ENCODE peak calls at places on chromosomes 2 and 18, in nine cellular contexts. L is neural progenitor cell; I is spleen; G is left ventricle myocardium inferior; S is cardiac muscle cell; F is Caco-2; Q is fibroblast of lung; V is CD8-positive, alpha-beta memory T cell; P is GM12878. B is an unnamed sample. For H3K4me1, the result is how much of the 10 kb centered on the place peaks cover.

GRCh38 chr2:210072922-210073509 is 70.6 kb downstream of the RPE start:
- DNase-seq in P (no peak), L (peak), V (no peak), I (no peak), G (no peak), Q (peak), S (peak), F (peak), B (peak)

GRCh38 chr2:33443272-33443829 is 33.1 kb upstream of the RASGRP3 start:
- DNase-seq in L (no peak), I (no peak), S (no peak), V (no peak), P (no peak), G (no peak), Q (peak), F (no peak), B (no peak)

GRCh38 chr2:119293900-119294299 is 70.3 kb downstream of the STEAP3 start:
- DNase-seq in F (no peak), S (no peak), G (no peak), I (no peak), Q (no peak), P (no peak), L (no peak), V (no peak), B (no peak)

GRCh38 chr2:99425022-99425421 is 64.8 kb downstream of the REV1 start:
- DNase-seq in P (no peak), S (no peak), L (no peak), F (no peak), I (no peak), Q (peak), G (no peak), V (no peak), B (no peak)

GRCh38 chr2:234257859-234258561 is 207.5 kb downstream of the SPP2 start:
- DNase-seq in V (no peak), F (peak), Q (peak), G (no peak), S (peak), P (no peak), I (peak), L (peak), B (peak)

GRCh38 chr2:227297052-227297451 is 28.0 kb upstream of the MFF start:
- DNase-seq in G (no peak), F (no peak), P (no peak), V (no peak), I (no peak), S (no peak), L (no peak), Q (peak), B (no peak)

GRCh38 chr2:54585136-54585535 is 129.0 kb downstream of the SPTBN1 start:
- DNase-seq in F (no peak), G (no peak), V (no peak), I (no peak), Q (no peak), P (no peak), S (no peak), L (no peak), B (peak)

GRCh38 chr2:11236335-11236734 is 81.1 kb downstream of the SLC66A3 start:
- DNase-seq in F (no peak), S (no peak), G (no peak), Q (peak), I (no peak), V (no peak), P (no peak), L (no peak), B (no peak)

GRCh38 chr2:188142636-188143035 is 149.0 kb upstream of the GULP1 start:
- DNase-seq in P (no peak), V (no peak), G (no peak), Q (peak), S (no peak), L (no peak), I (no peak), F (no peak), B (no peak)

GRCh38 chr18:45169610-45170009 is 445.7 kb upstream of the SLC14A2 start:
- DNase-seq in L (no peak), P (no peak), F (no peak), G (no peak), Q (peak), V (no peak), I (no peak), S (no peak), B (no peak)

GRCh38 chr2:16334886-16335605 is 330.6 kb downstream of the CYRIA start:
- DNase-seq in F (no peak), L (no peak), I (no peak), V (no peak), S (peak), Q (no peak), G (no peak), P (no peak), B (no peak)

DNA sequence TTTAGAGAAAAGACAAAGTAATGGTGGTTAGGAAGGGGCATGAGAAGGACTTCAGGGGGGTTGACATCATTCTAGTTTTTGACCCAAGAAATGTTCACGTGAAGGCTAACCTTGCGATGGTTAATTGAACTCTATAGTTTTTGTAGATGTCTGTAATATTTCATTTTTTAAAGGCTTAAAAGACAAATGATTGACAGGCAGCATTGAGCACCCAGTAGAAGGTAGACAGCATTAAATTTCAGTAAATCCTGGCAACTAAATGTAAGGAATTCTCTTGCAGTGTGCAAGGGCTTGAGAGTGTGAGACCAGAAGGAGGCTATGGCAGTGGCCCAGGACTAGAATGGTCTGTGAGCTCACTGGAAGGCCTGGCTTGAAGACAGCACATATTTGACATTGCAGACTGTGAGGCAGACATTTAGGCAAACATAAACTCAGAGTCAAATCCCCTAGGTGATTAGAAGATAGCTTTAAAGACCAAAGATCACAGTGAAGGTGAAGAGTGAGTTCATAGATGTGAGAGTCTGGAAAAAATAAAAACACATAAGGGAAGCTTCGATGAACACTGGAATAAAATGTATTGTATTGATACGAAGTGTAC is 100.1 kb upstream of the MAP4K4 start:
- DNase-seq in F (peak), G (peak), P (no peak), V (no peak), Q (peak), L (no peak), S (no peak), I (no peak), B (peak)
- H3K4me1 ChIP-seq in F (under half), G (under half), P (under half), V (under half), Q (under half), L (under half), S (under half), I (under half), B (under half)

GRCh38 chr2:239212121-239212520 is 188.7 kb downstream of the HDAC4 start:
- DNase-seq in I (no peak), Q (no peak), P (no peak), F (no peak), S (no peak), L (no peak), V (no peak), G (peak), B (no peak)

GRCh38 chr2:239214725-239215124 is 186.1 kb downstream of the HDAC4 start:
- DNase-seq in L (no peak), I (no peak), S (no peak), Q (no peak), G (no peak), F (no peak), P (no peak), V (no peak), B (no peak)

GRCh38 chr2:239215136-239215925 is 185.5 kb downstream of the HDAC4 start:
- DNase-seq in Q (no peak), S (no peak), F (no peak), G (no peak), I (no peak), L (no peak), V (no peak), P (no peak), B (no peak)

GRCh38 chr2:239212553-239213419 is 188.0 kb downstream of the HDAC4 start:
- DNase-seq in L (peak), S (no peak), Q (no peak), P (no peak), G (no peak), I (no peak), V (no peak), F (no peak), B (no peak)

GRCh38 chr2:239213420-239214101 is 187.3 kb downstream of the HDAC4 start:
- DNase-seq in L (no peak), I (no peak), G (no peak), F (no peak), Q (no peak), P (no peak), V (no peak), S (no peak), B (no peak)
- H3K4me1 ChIP-seq in L (half or more), I (half or more), G (half or more), F (under half), Q (under half), P (under half), V (under half), S (under half), B (under half)

GRCh38 chr2:151347294-151347693 is 10.1 kb upstream of the TNFAIP6 start:
- DNase-seq in S (no peak), F (no peak), Q (no peak), V (no peak), G (no peak), L (no peak), P (no peak), I (no peak), B (no peak)

GRCh38 chr2:151344906-151345305 is 12.5 kb upstream of the TNFAIP6 start:
- DNase-seq in S (no peak), I (no peak), F (peak), Q (no peak), V (no peak), L (no peak), G (no peak), P (no peak), B (no peak)

GRCh38 chr2:151354807-151355206 is 2.6 kb upstream of the TNFAIP6 start:
- DNase-seq in V (no peak), I (no peak), L (no peak), S (no peak), G (no peak), F (no peak), Q (no peak), P (no peak), B (no peak)

GRCh38 chr2:151347904-151348303 is 9.5 kb upstream of the TNFAIP6 start:
- DNase-seq in V (no peak), G (no peak), P (no peak), F (no peak), L (no peak), Q (no peak), I (no peak), S (no peak), B (no peak)

DNA sequence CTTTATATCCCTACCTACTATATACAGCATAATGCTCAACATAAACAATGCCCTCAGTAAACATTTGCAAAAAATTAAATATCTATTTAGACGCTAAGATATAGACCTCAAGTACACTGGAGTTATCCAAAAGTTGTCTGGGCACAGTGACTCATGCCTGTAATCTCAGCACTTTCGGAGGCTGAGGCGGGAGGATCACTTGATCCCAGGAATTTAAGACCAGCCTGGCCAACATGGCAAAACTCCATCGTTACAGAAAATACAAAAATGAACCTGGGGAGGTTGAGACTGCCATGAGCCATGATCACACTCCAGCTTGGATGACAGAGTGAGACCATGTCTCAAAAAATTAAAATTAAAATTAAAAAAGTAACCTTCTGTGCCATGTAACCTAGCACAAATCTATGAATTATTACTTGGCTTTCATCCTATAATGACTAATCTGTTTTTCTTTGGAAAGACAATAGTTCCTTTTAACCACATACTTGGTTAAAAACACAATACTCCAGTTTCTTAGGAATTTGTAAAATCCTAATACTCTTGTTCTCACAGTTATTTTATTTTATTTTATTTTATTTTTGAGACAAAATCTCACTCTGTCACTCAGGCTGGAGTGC is 6.7 kb upstream of the TNFAIP6 start:
- DNase-seq in I (no peak), F (no peak), P (no peak), Q (peak), S (no peak), G (no peak), V (no peak), L (no peak), B (no peak)
- H3K4me1 ChIP-seq in I (under half), F (under half), P (under half), Q (under half), S (under half), G (under half), V (under half), L (under half), B (under half)

GRCh38 chr2:236351966-236352525 is 87.8 kb upstream of the ASB18 start:
- DNase-seq in P (no peak), V (no peak), S (no peak), F (no peak), Q (no peak), I (no peak), G (no peak), L (no peak), B (no peak)
- H3K4me1 ChIP-seq in P (under half), V (under half), S (under half), F (under half), Q (under half), I (under half), G (under half), L (under half), B (under half)

B was measured in osteoblast.